ENCODE peak calls at places on chromosomes 13 and 19, in ten cellular contexts. G is HepG2, V is suprapubic skin, R is upper lobe of left lung, X is stomach, A is esophagus muscularis mucosa, I is tibial nerve, N is sigmoid colon, F is A549, U is transverse colon. Y is an unnamed sample.

GRCh38 chr19:41706741-41707501 is 1.5 kb upstream of the CEACAM5 start:
- DNase-seq in G (peak), V (peak), R (peak), X (peak), A (no peak), I (no peak), N (no peak), F (peak), U (peak), Y (no peak)

GRCh38 chr13:42007844-42008243 is 40.6 kb upstream of the DGKH start:
- DNase-seq in G (no peak), V (no peak), R (no peak), X (no peak), A (no peak), I (no peak), N (no peak), F (no peak), U (no peak), Y (no peak)

GRCh38 chr19:46944918-46945628 is 74.6 kb upstream of the NPAS1 start:
- DNase-seq in G (no peak), V (no peak), R (no peak), X (no peak), A (no peak), I (peak), N (peak), F (no peak), U (peak), Y (peak)

GRCh38 chr13:99237981-99238662 is 20.1 kb downstream of the GPR18 start:
- DNase-seq in G (no peak), V (no peak), R (no peak), X (no peak), A (no peak), I (no peak), N (no peak), F (no peak), U (no peak), Y (no peak)

GRCh38 chr19:31574251-31574973 is 225.2 kb upstream of the TSHZ3 start:
- DNase-seq in G (no peak), V (no peak), R (no peak), X (no peak), A (no peak), I (no peak), N (peak), F (no peak), U (no peak), Y (no peak)

GRCh38 chr19:48745208-48745995 is 1.3 kb downstream of the IZUMO1 start:
- DNase-seq in G (peak), V (no peak), R (no peak), X (peak), A (no peak), I (no peak), N (peak), F (peak), U (peak), Y (peak)

GRCh38 chr19:13962738-13963602 is 10.7 kb downstream of the DCAF15 start:
- DNase-seq in G (no peak), V (no peak), R (peak), X (no peak), A (no peak), I (no peak), N (no peak), F (no peak), U (no peak), Y (no peak)

GRCh38 chr13:37348916-37349653 is 243.6 kb upstream of the CSNK1A1L start:
- DNase-seq in G (no peak), V (no peak), R (no peak), X (no peak), A (no peak), I (no peak), N (no peak), F (no peak), U (no peak), Y (no peak)

GRCh38 chr19:28330831-28331230 is 882.1 kb downstream of the UQCRFS1 start:
- DNase-seq in G (no peak), V (no peak), R (no peak), X (no peak), A (no peak), I (no peak), N (no peak), F (no peak), U (no peak), Y (no peak)

GRCh38 chr13:20964904-20965303 is 62.4 kb upstream of the XPO4 start:
- DNase-seq in G (no peak), V (no peak), R (no peak), X (no peak), A (no peak), I (no peak), N (no peak), F (no peak), U (no peak), Y (no peak)
- TF ChIP-seq EP300 in G (no peak), V (no peak), R (no peak), X (no peak), A (no peak), I (no peak), N (no peak), F (no peak), U (no peak), Y (no peak)

GRCh38 chr19:58572818-58573657 is at the start of gene MZF1:
- DNase-seq in G (peak), V (peak), R (peak), X (peak), A (peak), I (peak), N (peak), F (peak), U (peak), Y (peak)

GRCh38 chr19:58572026-58572817 is 913 bp downstream of the MZF1 start:
- DNase-seq in G (no peak), V (peak), R (no peak), X (no peak), A (no peak), I (peak), N (peak), F (no peak), U (no peak), Y (no peak)

GRCh38 chr19:58571575-58571947 is 1.6 kb downstream of the MZF1 start:
- DNase-seq in G (no peak), V (peak), R (no peak), X (no peak), A (no peak), I (peak), N (peak), F (no peak), U (peak), Y (peak)

GRCh38 chr19:58575183-58576041 is 2.3 kb upstream of the MZF1 start:
- DNase-seq in G (peak), V (peak), R (peak), X (peak), A (peak), I (peak), N (peak), F (peak), U (peak), Y (peak)

DNA sequence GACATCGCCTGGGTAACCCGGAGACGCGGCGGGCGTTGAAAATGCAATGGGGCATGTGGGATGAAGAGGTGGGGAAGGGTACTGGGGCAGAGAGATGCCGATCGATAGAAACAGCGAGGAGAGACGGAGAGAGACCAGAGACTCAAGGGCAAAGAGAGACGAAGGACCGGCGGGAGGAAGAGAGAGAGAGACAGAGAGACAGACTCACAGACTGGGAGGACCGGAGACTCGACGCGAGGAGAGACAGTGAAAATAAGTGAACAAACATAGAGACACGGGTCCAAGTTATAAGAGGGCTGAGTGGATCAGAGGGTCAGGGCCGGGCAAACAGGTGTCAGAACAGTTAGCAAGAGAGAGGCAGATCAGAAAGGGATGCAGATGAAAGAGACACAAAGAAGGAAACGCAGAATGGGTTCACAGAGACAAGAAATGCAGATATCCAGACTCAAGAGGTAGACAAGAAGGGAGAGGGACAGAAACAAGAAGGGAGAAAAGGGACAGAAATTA is 576 bp upstream of the MZF1 start:
- DNase-seq in G (no peak), V (no peak), R (no peak), X (no peak), A (no peak), I (no peak), N (no peak), F (no peak), U (no peak), Y (no peak)
- TF ChIP-seq POLR2A in G (no peak), V (no peak), R (no peak), X (no peak), A (no peak), I (no peak), N (no peak), F (no peak), U (no peak), Y (peak)

GRCh38 chr19:18108897-18109296 is 11.3 kb downstream of the MAST3 start:
- DNase-seq in G (no peak), V (no peak), R (no peak), X (no peak), A (no peak), I (no peak), N (no peak), F (no peak), U (peak), Y (no peak)

GRCh38 chr19:18110833-18111232 is 13.3 kb downstream of the MAST3 start:
- DNase-seq in G (no peak), V (no peak), R (no peak), X (peak), A (no peak), I (no peak), N (no peak), F (no peak), U (peak), Y (no peak)

GRCh38 chr19:18109731-18110671 is 12.4 kb downstream of the MAST3 start:
- DNase-seq in G (peak), V (no peak), R (peak), X (peak), A (no peak), I (no peak), N (peak), F (no peak), U (peak), Y (no peak)

GRCh38 chr19:18107235-18108083 is 9.9 kb downstream of the MAST3 start:
- DNase-seq in G (no peak), V (no peak), R (no peak), X (no peak), A (no peak), I (no peak), N (no peak), F (no peak), U (no peak), Y (no peak)

GRCh38 chr19:18109363-18109730 is 11.8 kb downstream of the MAST3 start:
- DNase-seq in G (peak), V (no peak), R (no peak), X (no peak), A (no peak), I (no peak), N (no peak), F (no peak), U (peak), Y (no peak)
- TF ChIP-seq EP300 in G (no peak), V (no peak), R (no peak), X (no peak), A (no peak), I (no peak), N (no peak), F (no peak), U (no peak), Y (no peak)

DNA sequence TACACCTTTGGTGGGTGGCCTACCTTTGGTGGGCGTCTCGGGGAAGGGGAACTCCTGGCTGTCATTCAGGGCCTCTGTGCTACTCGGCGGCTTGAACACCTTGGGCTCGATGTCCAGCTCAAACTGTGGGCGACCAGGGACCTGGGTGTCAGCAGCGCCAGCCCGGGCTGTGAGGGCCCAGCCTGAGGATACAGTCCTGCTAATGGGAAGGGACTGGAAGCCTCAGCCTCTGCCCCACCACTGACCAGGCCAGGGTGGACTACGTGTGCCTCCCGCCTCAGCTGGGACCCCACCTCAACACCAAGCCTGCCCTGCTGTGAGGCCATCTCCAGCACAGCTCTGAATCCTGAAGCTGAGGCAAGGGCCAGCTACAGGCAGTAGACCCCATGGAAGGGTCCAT is 7.7 kb downstream of the TMEM259 start:
- DNase-seq in G (no peak), V (no peak), R (peak), X (no peak), A (no peak), I (no peak), N (no peak), F (no peak), U (no peak), Y (no peak)
- TF ChIP-seq POLR2A in G (no peak), V (no peak), R (no peak), X (no peak), A (no peak), I (no peak), N (no peak), F (no peak), U (no peak), Y (no peak)

GRCh38 chr13:97346097-97346496 is 87.9 kb upstream of the RAP2A start:
- DNase-seq in G (no peak), V (no peak), R (no peak), X (no peak), A (no peak), I (no peak), N (no peak), F (no peak), U (no peak), Y (no peak)

GRCh38 chr13:97342936-97343335 is 91.0 kb upstream of the RAP2A start:
- DNase-seq in G (no peak), V (no peak), R (no peak), X (no peak), A (no peak), I (no peak), N (no peak), F (no peak), U (no peak), Y (no peak)

GRCh38 chr13:97346561-97347254 is 87.3 kb upstream of the RAP2A start:
- DNase-seq in G (no peak), V (no peak), R (peak), X (no peak), A (no peak), I (no peak), N (no peak), F (no peak), U (no peak), Y (no peak)

GRCh38 chr13:97342136-97342535 is 91.8 kb upstream of the RAP2A start:
- DNase-seq in G (no peak), V (no peak), R (no peak), X (no peak), A (no peak), I (no peak), N (no peak), F (peak), U (no peak), Y (no peak)

DNA sequence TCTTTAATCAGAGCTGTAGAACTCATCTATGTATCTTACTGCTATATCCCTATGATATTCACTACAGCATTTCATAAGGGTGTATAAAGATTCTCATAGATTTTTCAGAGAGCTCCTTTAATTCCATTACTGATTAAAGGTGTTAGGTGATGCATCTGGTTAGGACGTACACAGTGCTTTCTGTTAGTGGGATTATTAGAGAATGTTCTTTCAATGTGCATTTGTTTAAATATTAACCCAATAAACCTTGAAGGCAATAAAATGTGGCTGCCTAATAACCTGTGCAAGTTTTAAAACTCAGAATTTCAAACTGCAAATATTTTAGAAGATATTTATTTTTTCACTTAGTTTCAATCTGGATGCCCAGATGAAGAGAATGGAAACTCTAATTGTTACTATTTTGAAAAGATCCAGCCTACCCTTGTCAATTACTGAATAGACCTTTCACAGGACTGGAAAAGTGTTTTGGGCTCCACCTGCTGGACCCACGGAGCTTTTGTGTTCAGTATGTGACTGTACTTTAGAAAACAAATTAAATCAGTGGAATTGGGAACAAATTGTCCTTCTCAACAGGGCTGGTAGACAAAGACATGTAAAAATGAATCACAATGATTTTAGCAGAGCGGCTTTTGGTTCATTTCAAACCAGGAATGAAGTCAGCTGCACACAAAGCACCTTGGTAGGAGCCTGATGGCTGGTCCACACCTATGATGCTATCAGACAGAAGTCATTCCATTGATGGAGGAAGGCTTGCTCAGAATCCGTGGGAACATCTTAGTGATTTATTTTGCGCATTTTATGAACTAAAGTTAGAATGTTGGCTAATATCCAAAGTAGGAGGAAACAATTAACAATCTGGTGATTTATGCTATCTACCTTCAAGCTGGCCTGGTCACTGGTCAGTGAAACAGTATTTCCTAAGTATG is 89.5 kb upstream of the RAP2A start:
- DNase-seq in G (peak), V (no peak), R (no peak), X (peak), A (no peak), I (peak), N (peak), F (peak), U (peak), Y (peak)
- TF ChIP-seq EP300 in G (no peak), V (no peak), R (no peak), X (no peak), A (no peak), I (peak), N (no peak), F (no peak), U (no peak), Y (no peak)

DNA sequence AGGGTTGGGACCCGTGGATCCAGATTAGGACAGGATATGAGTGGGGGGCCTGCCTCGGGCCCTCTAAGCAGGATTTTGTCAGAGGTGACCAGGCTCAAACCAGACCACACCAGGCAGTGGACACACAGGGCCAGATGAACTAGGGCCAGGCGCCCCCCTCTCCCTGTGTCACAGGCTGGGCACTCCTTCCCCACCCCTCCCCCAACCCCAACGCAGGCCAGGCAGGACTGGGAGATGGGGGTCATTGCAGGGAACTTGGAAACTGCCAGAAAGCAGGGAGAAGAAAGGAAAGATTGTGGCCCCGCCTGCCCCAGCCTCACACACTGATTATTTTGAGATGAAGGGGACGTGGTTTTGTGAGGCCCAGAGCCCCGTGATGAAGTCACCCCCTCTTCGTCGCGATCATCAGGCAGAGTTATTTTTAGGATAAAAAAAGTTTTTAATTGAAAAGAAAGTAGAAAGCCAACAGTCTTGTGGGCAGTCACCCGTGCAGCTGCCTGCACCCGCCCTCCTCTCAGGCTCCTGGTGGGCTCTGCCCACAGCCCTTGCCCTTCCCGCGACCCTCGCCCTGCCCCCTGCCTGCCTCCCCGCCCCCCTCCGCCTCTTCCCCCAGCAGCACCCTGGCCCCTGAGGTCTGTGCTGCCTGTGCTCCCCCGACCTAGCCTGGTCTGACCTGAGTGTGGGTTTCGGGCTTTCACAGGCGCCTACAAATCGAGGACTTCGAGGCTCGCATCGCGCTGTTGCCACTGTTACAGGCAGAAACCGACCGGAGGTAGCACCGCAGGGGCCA is 1.9 kb upstream of the YJEFN3 start:
- DNase-seq in G (no peak), V (no peak), R (peak), X (no peak), A (no peak), I (no peak), N (no peak), F (no peak), U (no peak), Y (no peak)
- TF ChIP-seq POLR2A in G (no peak), V (no peak), R (no peak), X (no peak), A (no peak), I (no peak), N (no peak), F (no peak), U (no peak), Y (no peak)

GRCh38 chr13:50801087-50801931 is 42.2 kb downstream of the DLEU7 start:
- DNase-seq in G (peak), V (no peak), R (no peak), X (peak), A (no peak), I (no peak), N (no peak), F (peak), U (peak), Y (peak)
- TF ChIP-seq EP300 in G (no peak), V (no peak), R (no peak), X (no peak), A (no peak), I (no peak), N (no peak), F (no peak), U (no peak), Y (no peak)

GRCh38 chr19:2270572-2271515 is 11.1 kb downstream of the PEAK3 start:
- DNase-seq in G (peak), V (peak), R (peak), X (peak), A (peak), I (peak), N (peak), F (peak), U (peak), Y (peak)
- TF ChIP-seq POLR2A in G (peak), V (no peak), R (peak), X (no peak), A (peak), I (peak), N (peak), F (no peak), U (peak), Y (peak)

DNA sequence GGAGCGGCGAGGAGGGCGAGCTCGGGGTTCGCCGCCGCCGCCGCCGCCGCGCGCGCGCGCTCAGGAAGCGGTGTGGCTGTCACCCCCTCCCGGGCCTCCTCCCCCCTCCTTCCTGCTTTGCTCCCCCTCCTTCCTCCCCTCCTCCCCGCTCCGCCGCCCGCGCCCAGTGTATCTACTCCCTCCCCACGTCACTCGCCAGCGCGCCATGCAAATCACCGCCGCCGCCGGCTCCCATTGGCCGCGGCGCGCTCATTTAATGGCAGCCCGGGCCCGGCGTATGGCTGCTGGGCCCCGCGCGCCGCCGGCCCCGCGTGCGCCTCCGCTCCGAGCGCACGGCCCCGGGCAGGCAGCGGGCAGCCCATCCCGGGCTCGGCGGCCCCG is 335 bp upstream of the SOX1 start:
- DNase-seq in G (no peak), V (no peak), R (peak), X (no peak), A (peak), I (no peak), N (no peak), F (no peak), U (peak), Y (no peak)
- TF ChIP-seq EP300 in G (no peak), V (no peak), R (no peak), X (no peak), A (no peak), I (no peak), N (no peak), F (no peak), U (no peak), Y (no peak)

GRCh38 chr19:53192771-53193533 is at the start of gene ZNF665:
- DNase-seq in G (no peak), V (peak), R (peak), X (peak), A (peak), I (peak), N (peak), F (no peak), U (peak), Y (peak)
- TF ChIP-seq POLR2A in G (no peak), V (no peak), R (peak), X (no peak), A (no peak), I (peak), N (peak), F (no peak), U (peak), Y (peak)

Y was measured in ovary.